ENCODE peak calls at places on chromosome 7, in six cellular contexts. B, I, G, Q, C and T are unnamed samples.

GRCh38 chr7:113840954-113841353 is 77.9 kb downstream of the PPP1R3A start:
- ATAC-seq in G (no peak), Q (no peak), I (no peak), C (no peak), B (no peak), T (no peak)

GRCh38 chr7:151243045-151243349 is 5.5 kb downstream of the SMARCD3 start:
- ATAC-seq in G (no peak), I (no peak), C (no peak), B (no peak), Q (no peak), T (no peak)

GRCh38 chr7:20385121-20385520 is 54.4 kb downstream of the ITGB8 start:
- ATAC-seq in G (peak), I (no peak), Q (no peak), C (no peak), B (no peak), T (no peak)

GRCh38 chr7:21314954-21315353 is 112.9 kb upstream of the SP4 start:
- ATAC-seq in Q (no peak), I (no peak), B (no peak), G (no peak), C (no peak), T (no peak)

GRCh38 chr7:70856889-70857511 is 274.9 kb upstream of the GALNT17 start:
- ATAC-seq in G (no peak), Q (no peak), C (peak), B (no peak), I (no peak), T (no peak)

GRCh38 chr7:132780822-132781221 is 204.6 kb upstream of the PLXNA4 start:
- ATAC-seq in Q (no peak), B (peak), I (no peak), C (no peak), G (no peak), T (no peak)

GRCh38 chr7:82631998-82632397 is 188.4 kb upstream of the CACNA2D1 start:
- ATAC-seq in C (no peak), Q (no peak), G (no peak), B (no peak), I (no peak), T (no peak)

GRCh38 chr7:98603010-98603777 is 13.9 kb upstream of the NPTX2 start:
- ATAC-seq in G (no peak), I (no peak), Q (no peak), B (no peak), C (no peak), T (no peak)

GRCh38 chr7:157405501-157405900 is 68.7 kb downstream of the DNAJB6 start:
- ATAC-seq in B (no peak), C (no peak), G (no peak), I (no peak), Q (no peak), T (no peak)

GRCh38 chr7:130384371-130384801 is 4.1 kb downstream of the CPA1 start:
- ATAC-seq in G (no peak), I (no peak), B (no peak), Q (no peak), C (no peak), T (no peak)

GRCh38 chr7:2072798-2073197 is 159.9 kb downstream of the MAD1L1 start:
- ATAC-seq in C (no peak), Q (no peak), G (no peak), B (no peak), I (no peak), T (no peak)

GRCh38 chr7:151409555-151410404 is at the start of gene WDR86:
- ATAC-seq in Q (peak), B (no peak), I (no peak), C (peak), G (peak), T (peak)

GRCh38 chr7:157871681-157872080 is 534.9 kb downstream of the DNAJB6 start:
- ATAC-seq in G (no peak), Q (peak), I (no peak), B (no peak), C (no peak), T (no peak)

GRCh38 chr7:84362828-84363227 is 168.2 kb upstream of the SEMA3A start:
- ATAC-seq in B (no peak), G (no peak), Q (no peak), C (no peak), I (no peak), T (no peak)

GRCh38 chr7:90346326-90347125 is at the start of gene GTPBP10:
- ATAC-seq in B (peak), C (peak), G (peak), I (peak), Q (peak), T (peak)

GRCh38 chr7:76318488-76319353 is 16.2 kb downstream of the HSPB1 start:
- ATAC-seq in G (peak), C (peak), I (peak), B (peak), Q (peak), T (peak)

GRCh38 chr7:54796150-54796549 is 37.1 kb upstream of the SEC61G start:
- ATAC-seq in C (peak), Q (no peak), I (no peak), G (no peak), B (no peak), T (no peak)

GRCh38 chr7:47661051-47661714 is 79.3 kb upstream of the TNS3 start:
- ATAC-seq in I (no peak), G (no peak), C (no peak), B (peak), Q (no peak), T (peak)

GRCh38 chr7:121810831-121811494 is 62.0 kb upstream of the PTPRZ1 start:
- ATAC-seq in B (no peak), G (no peak), Q (no peak), I (no peak), C (no peak), T (no peak)